ENCODE peak calls at places on chromosomes 16 and 17, in eight cellular contexts. D is RPMI7951, O is SK-N-SH, Y is heart left ventricle, V is COR-L47, L is mucosa of descending colon, F is AG09319, K is NCI-H510A treated with DMSO at 0.1 percent for 48 hours. U is an unnamed sample.

GRCh38 chr16:66603537-66604375 is 748 bp upstream of the CMTM3 start:
- DNase-seq in D (peak), O (peak), Y (peak), V (peak), L (peak), F (no peak), K (peak), U (peak)

GRCh38 chr17:45965741-45966140 is 33.3 kb upstream of the STH start:
- DNase-seq in D (no peak), O (no peak), Y (no peak), V (no peak), L (no peak), F (no peak), K (no peak), U (no peak)

GRCh38 chr17:9684955-9685621 is 39.8 kb downstream of the USP43 start:
- DNase-seq in D (no peak), O (no peak), Y (no peak), V (peak), L (no peak), F (no peak), K (no peak), U (no peak)

GRCh38 chr16:59060212-59060611 is 326.1 kb upstream of the GOT2 start:
- DNase-seq in D (no peak), O (no peak), Y (no peak), V (no peak), L (no peak), F (no peak), K (no peak), U (no peak)

GRCh38 chr16:3971261-3971660 is 90.7 kb upstream of the CREBBP start:
- DNase-seq in D (no peak), O (no peak), Y (no peak), V (no peak), L (no peak), F (no peak), K (no peak), U (no peak)

GRCh38 chr17:46889519-46889918 is 33.4 kb upstream of the GOSR2 start:
- DNase-seq in D (no peak), O (no peak), Y (no peak), V (no peak), L (no peak), F (no peak), K (no peak), U (no peak)

GRCh38 chr16:86697715-86698114 is 119.4 kb downstream of the FOXL1 start:
- DNase-seq in D (peak), O (no peak), Y (no peak), V (no peak), L (no peak), F (no peak), K (no peak), U (no peak)

GRCh38 chr17:39402890-39403605 is 1.6 kb upstream of the FBXL20 start:
- DNase-seq in D (no peak), O (no peak), Y (no peak), V (no peak), L (peak), F (no peak), K (no peak), U (no peak)

GRCh38 chr16:31214705-31215286 is 877 bp downstream of the TRIM72 start:
- DNase-seq in D (no peak), O (peak), Y (no peak), V (peak), L (no peak), F (no peak), K (peak), U (no peak)

GRCh38 chr16:11506816-11507305 is 79.9 kb downstream of the LITAF start:
- DNase-seq in D (no peak), O (no peak), Y (no peak), V (no peak), L (no peak), F (no peak), K (no peak), U (no peak)